ENCODE peak calls at places on chromosome 16, in ten cellular contexts. One of them, this sample, is unnamed.

GRCh38 chr16:21703589-21704174 is 39.9 kb downstream of the OTOA start:
- DNase-seq in GM12878: peak
- DNase-seq in cardiac septum: no peak
- DNase-seq in cardiac fibroblast: no peak
- DNase-seq in GDM1: no peak
- DNase-seq in GM19239: peak
- DNase-seq in activated CD8-positive, alpha-beta T cell treated with anti-CD3 and anti-CD28 coated beads for 36 hours: no peak
- DNase-seq in prostate gland: no peak
- DNase-seq in NCI-H774: no peak
- DNase-seq in adipocyte: no peak
- DNase-seq in this sample: no peak

GRCh38 chr16:69314534-69314933 is 3.4 kb downstream of the VPS4A start:
- DNase-seq in GM12878: no peak
- DNase-seq in cardiac septum: no peak
- DNase-seq in cardiac fibroblast: no peak
- DNase-seq in GDM1: no peak
- DNase-seq in GM19239: no peak
- DNase-seq in activated CD8-positive, alpha-beta T cell treated with anti-CD3 and anti-CD28 coated beads for 36 hours: no peak
- DNase-seq in prostate gland: no peak
- DNase-seq in NCI-H774: no peak
- DNase-seq in adipocyte: no peak
- DNase-seq in this sample: no peak

GRCh38 chr16:88600539-88600896 is 30.3 kb downstream of the ZC3H18 start:
- DNase-seq in GM12878: no peak
- DNase-seq in cardiac septum: no peak
- DNase-seq in cardiac fibroblast: no peak
- DNase-seq in GDM1: no peak
- DNase-seq in GM19239: no peak
- DNase-seq in activated CD8-positive, alpha-beta T cell treated with anti-CD3 and anti-CD28 coated beads for 36 hours: no peak
- DNase-seq in prostate gland: no peak
- DNase-seq in NCI-H774: no peak
- DNase-seq in adipocyte: no peak
- DNase-seq in this sample: no peak

GRCh38 chr16:22001591-22001990 is 675 bp upstream of the PDZD9 start:
- DNase-seq in GM12878: no peak
- DNase-seq in cardiac septum: no peak
- DNase-seq in cardiac fibroblast: peak
- DNase-seq in GDM1: no peak
- DNase-seq in GM19239: no peak
- DNase-seq in activated CD8-positive, alpha-beta T cell treated with anti-CD3 and anti-CD28 coated beads for 36 hours: no peak
- DNase-seq in prostate gland: no peak
- DNase-seq in NCI-H774: no peak
- DNase-seq in adipocyte: peak
- DNase-seq in this sample: peak

GRCh38 chr16:12078405-12079245 is 102.1 kb downstream of the SNX29 start:
- DNase-seq in GM12878: no peak
- DNase-seq in cardiac septum: peak
- DNase-seq in cardiac fibroblast: no peak
- DNase-seq in GDM1: no peak
- DNase-seq in GM19239: no peak
- DNase-seq in activated CD8-positive, alpha-beta T cell treated with anti-CD3 and anti-CD28 coated beads for 36 hours: no peak
- DNase-seq in prostate gland: no peak
- DNase-seq in NCI-H774: no peak
- DNase-seq in adipocyte: no peak
- DNase-seq in this sample: no peak

GRCh38 chr16:89637379-89637778 is 20.1 kb downstream of the CHMP1A start:
- DNase-seq in GM12878: no peak
- DNase-seq in cardiac septum: no peak
- DNase-seq in cardiac fibroblast: no peak
- DNase-seq in GDM1: no peak
- DNase-seq in GM19239: no peak
- DNase-seq in activated CD8-positive, alpha-beta T cell treated with anti-CD3 and anti-CD28 coated beads for 36 hours: no peak
- DNase-seq in prostate gland: no peak
- DNase-seq in NCI-H774: no peak
- DNase-seq in adipocyte: no peak
- DNase-seq in this sample: no peak

GRCh38 chr16:81499576-81500380 is 55.2 kb downstream of the CMIP start:
- DNase-seq in GM12878: no peak
- DNase-seq in cardiac septum: no peak
- DNase-seq in cardiac fibroblast: no peak
- DNase-seq in GDM1: no peak
- DNase-seq in GM19239: no peak
- DNase-seq in activated CD8-positive, alpha-beta T cell treated with anti-CD3 and anti-CD28 coated beads for 36 hours: no peak
- DNase-seq in prostate gland: peak
- DNase-seq in NCI-H774: no peak
- DNase-seq in adipocyte: no peak
- DNase-seq in this sample: no peak

GRCh38 chr16:57386381-57386951 is 14.2 kb downstream of the CX3CL1 start:
- DNase-seq in GM12878: no peak
- DNase-seq in cardiac septum: no peak
- DNase-seq in cardiac fibroblast: peak
- DNase-seq in GDM1: no peak
- DNase-seq in GM19239: no peak
- DNase-seq in activated CD8-positive, alpha-beta T cell treated with anti-CD3 and anti-CD28 coated beads for 36 hours: no peak
- DNase-seq in prostate gland: no peak
- DNase-seq in NCI-H774: no peak
- DNase-seq in adipocyte: peak
- DNase-seq in this sample: peak

GRCh38 chr16:53417011-53417410 is 17.3 kb upstream of the RBL2 start:
- DNase-seq in GM12878: no peak
- DNase-seq in cardiac septum: no peak
- DNase-seq in cardiac fibroblast: peak
- DNase-seq in GDM1: no peak
- DNase-seq in GM19239: no peak
- DNase-seq in activated CD8-positive, alpha-beta T cell treated with anti-CD3 and anti-CD28 coated beads for 36 hours: no peak
- DNase-seq in prostate gland: no peak
- DNase-seq in NCI-H774: no peak
- DNase-seq in adipocyte: peak
- DNase-seq in this sample: peak

GRCh38 chr16:361341-361871 is 8.9 kb upstream of the AXIN1 start:
- DNase-seq in GM12878: no peak
- DNase-seq in cardiac septum: no peak
- DNase-seq in cardiac fibroblast: no peak
- DNase-seq in GDM1: no peak
- DNase-seq in GM19239: no peak
- DNase-seq in activated CD8-positive, alpha-beta T cell treated with anti-CD3 and anti-CD28 coated beads for 36 hours: no peak
- DNase-seq in prostate gland: no peak
- DNase-seq in NCI-H774: peak
- DNase-seq in adipocyte: no peak
- DNase-seq in this sample: no peak

GRCh38 chr16:66026211-66026610 is 340.3 kb upstream of the CDH5 start:
- DNase-seq in GM12878: no peak
- DNase-seq in cardiac septum: no peak
- DNase-seq in cardiac fibroblast: peak
- DNase-seq in GDM1: no peak
- DNase-seq in GM19239: no peak
- DNase-seq in activated CD8-positive, alpha-beta T cell treated with anti-CD3 and anti-CD28 coated beads for 36 hours: no peak
- DNase-seq in prostate gland: peak
- DNase-seq in NCI-H774: no peak
- DNase-seq in adipocyte: peak
- DNase-seq in this sample: peak

GRCh38 chr16:30524575-30525571 is 1.5 kb downstream of the ZNF768 start:
- DNase-seq in GM12878: no peak
- DNase-seq in cardiac septum: no peak
- DNase-seq in cardiac fibroblast: no peak
- DNase-seq in GDM1: no peak
- DNase-seq in GM19239: no peak
- DNase-seq in activated CD8-positive, alpha-beta T cell treated with anti-CD3 and anti-CD28 coated beads for 36 hours: no peak
- DNase-seq in prostate gland: no peak
- DNase-seq in NCI-H774: no peak
- DNase-seq in adipocyte: no peak
- DNase-seq in this sample: no peak

GRCh38 chr16:23534868-23535860 is 22.0 kb downstream of the EARS2 start:
- DNase-seq in GM12878: no peak
- DNase-seq in cardiac septum: no peak
- DNase-seq in cardiac fibroblast: no peak
- DNase-seq in GDM1: no peak
- DNase-seq in GM19239: no peak
- DNase-seq in activated CD8-positive, alpha-beta T cell treated with anti-CD3 and anti-CD28 coated beads for 36 hours: no peak
- DNase-seq in prostate gland: no peak
- DNase-seq in NCI-H774: no peak
- DNase-seq in adipocyte: no peak
- DNase-seq in this sample: no peak

GRCh38 chr16:82456683-82457082 is 170.1 kb upstream of the CDH13 start:
- DNase-seq in GM12878: no peak
- DNase-seq in cardiac septum: no peak
- DNase-seq in cardiac fibroblast: peak
- DNase-seq in GDM1: no peak
- DNase-seq in GM19239: peak
- DNase-seq in activated CD8-positive, alpha-beta T cell treated with anti-CD3 and anti-CD28 coated beads for 36 hours: peak
- DNase-seq in prostate gland: peak
- DNase-seq in NCI-H774: no peak
- DNase-seq in adipocyte: peak
- DNase-seq in this sample: peak

GRCh38 chr16:31700530-31701388 is 172.8 kb upstream of the ZNF267 start:
- DNase-seq in GM12878: peak
- DNase-seq in cardiac septum: peak
- DNase-seq in cardiac fibroblast: peak
- DNase-seq in GDM1: no peak
- DNase-seq in GM19239: peak
- DNase-seq in activated CD8-positive, alpha-beta T cell treated with anti-CD3 and anti-CD28 coated beads for 36 hours: peak
- DNase-seq in prostate gland: peak
- DNase-seq in NCI-H774: no peak
- DNase-seq in adipocyte: peak
- DNase-seq in this sample: peak

GRCh38 chr16:85170066-85171003 is 58.1 kb upstream of the CIBAR2 start:
- DNase-seq in GM12878: no peak
- DNase-seq in cardiac septum: no peak
- DNase-seq in cardiac fibroblast: no peak
- DNase-seq in GDM1: no peak
- DNase-seq in GM19239: no peak
- DNase-seq in activated CD8-positive, alpha-beta T cell treated with anti-CD3 and anti-CD28 coated beads for 36 hours: no peak
- DNase-seq in prostate gland: no peak
- DNase-seq in NCI-H774: no peak
- DNase-seq in adipocyte: peak
- DNase-seq in this sample: no peak

GRCh38 chr16:75459691-75460090 is 4.8 kb downstream of the TMEM170A start:
- DNase-seq in GM12878: no peak
- DNase-seq in cardiac septum: no peak
- DNase-seq in cardiac fibroblast: no peak
- DNase-seq in GDM1: no peak
- DNase-seq in GM19239: no peak
- DNase-seq in activated CD8-positive, alpha-beta T cell treated with anti-CD3 and anti-CD28 coated beads for 36 hours: no peak
- DNase-seq in prostate gland: no peak
- DNase-seq in NCI-H774: no peak
- DNase-seq in adipocyte: no peak
- DNase-seq in this sample: no peak

GRCh38 chr16:31461201-31461920 is 2.1 kb downstream of the ARMC5 start:
- DNase-seq in GM12878: no peak
- DNase-seq in cardiac septum: no peak
- DNase-seq in cardiac fibroblast: no peak
- DNase-seq in GDM1: no peak
- DNase-seq in GM19239: no peak
- DNase-seq in activated CD8-positive, alpha-beta T cell treated with anti-CD3 and anti-CD28 coated beads for 36 hours: no peak
- DNase-seq in prostate gland: no peak
- DNase-seq in NCI-H774: no peak
- DNase-seq in adipocyte: no peak
- DNase-seq in this sample: no peak

GRCh38 chr16:871562-872330 is 71.2 kb upstream of the GNG13 start:
- DNase-seq in GM12878: no peak
- DNase-seq in cardiac septum: no peak
- DNase-seq in cardiac fibroblast: no peak
- DNase-seq in GDM1: no peak
- DNase-seq in GM19239: no peak
- DNase-seq in activated CD8-positive, alpha-beta T cell treated with anti-CD3 and anti-CD28 coated beads for 36 hours: no peak
- DNase-seq in prostate gland: no peak
- DNase-seq in NCI-H774: no peak
- DNase-seq in adipocyte: no peak
- DNase-seq in this sample: no peak

GRCh38 chr16:73847090-73847489 is 449.5 kb upstream of the PSMD7 start:
- DNase-seq in GM12878: no peak
- DNase-seq in cardiac septum: no peak
- DNase-seq in cardiac fibroblast: no peak
- DNase-seq in GDM1: no peak
- DNase-seq in GM19239: no peak
- DNase-seq in activated CD8-positive, alpha-beta T cell treated with anti-CD3 and anti-CD28 coated beads for 36 hours: no peak
- DNase-seq in prostate gland: no peak
- DNase-seq in NCI-H774: no peak
- DNase-seq in adipocyte: no peak
- DNase-seq in this sample: no peak

GRCh38 chr16:84024854-84025253 is 17.7 kb downstream of the SLC38A8 start:
- DNase-seq in GM12878: no peak
- DNase-seq in cardiac septum: no peak
- DNase-seq in cardiac fibroblast: peak
- DNase-seq in GDM1: no peak
- DNase-seq in GM19239: no peak
- DNase-seq in activated CD8-positive, alpha-beta T cell treated with anti-CD3 and anti-CD28 coated beads for 36 hours: no peak
- DNase-seq in prostate gland: no peak
- DNase-seq in NCI-H774: no peak
- DNase-seq in adipocyte: peak
- DNase-seq in this sample: peak

GRCh38 chr16:89150981-89151380 is 20.6 kb upstream of the CDH15 start:
- DNase-seq in GM12878: no peak
- DNase-seq in cardiac septum: no peak
- DNase-seq in cardiac fibroblast: no peak
- DNase-seq in GDM1: no peak
- DNase-seq in GM19239: no peak
- DNase-seq in activated CD8-positive, alpha-beta T cell treated with anti-CD3 and anti-CD28 coated beads for 36 hours: no peak
- DNase-seq in prostate gland: no peak
- DNase-seq in NCI-H774: no peak
- DNase-seq in adipocyte: no peak
- DNase-seq in this sample: no peak

GRCh38 chr16:85430523-85431381 is 182.4 kb upstream of the GSE1 start:
- DNase-seq in GM12878: no peak
- DNase-seq in cardiac septum: peak
- DNase-seq in cardiac fibroblast: no peak
- DNase-seq in GDM1: no peak
- DNase-seq in GM19239: no peak
- DNase-seq in activated CD8-positive, alpha-beta T cell treated with anti-CD3 and anti-CD28 coated beads for 36 hours: no peak
- DNase-seq in prostate gland: no peak
- DNase-seq in NCI-H774: no peak
- DNase-seq in adipocyte: no peak
- DNase-seq in this sample: no peak